ENCODE peak calls at places on chromosome 1, in six cellular contexts. V is cardiac muscle cell; C is pancreas; J is NCI-H774; I is Right ventricle myocardium inferior; Y is stimulated activated CD8-positive, alpha-beta memory T cell treated with anti-CD3 and anti-CD28 coated beads, Interleukin-15, amount 100 ng/mL, for 24 hours. O is an unnamed sample.

GRCh38 chr1:27116210-27116609 is 38.7 kb downstream of the SLC9A1 start:
- DNase-seq in V (no peak), C (no peak), J (no peak), I (no peak), Y (no peak), O (no peak)

GRCh38 chr1:201515895-201516294 is 9.0 kb upstream of the CSRP1 start:
- DNase-seq in V (no peak), C (no peak), J (no peak), I (no peak), Y (no peak), O (no peak)

GRCh38 chr1:50427818-50428779 is 4.9 kb upstream of the DMRTA2 start:
- DNase-seq in V (no peak), C (no peak), J (no peak), I (no peak), Y (no peak), O (no peak)

GRCh38 chr1:168271636-168272035 is 9.0 kb upstream of the TBX19 start:
- DNase-seq in V (no peak), C (no peak), J (no peak), I (no peak), Y (no peak), O (no peak)

GRCh38 chr1:61227857-61228557 is 145.6 kb downstream of the NFIA start:
- DNase-seq in V (no peak), C (no peak), J (no peak), I (no peak), Y (no peak), O (peak)

GRCh38 chr1:27356628-27357280 is 10.0 kb downstream of the MAP3K6 start:
- DNase-seq in V (no peak), C (peak), J (no peak), I (no peak), Y (no peak), O (no peak)

GRCh38 chr1:245279346-245279745 is 124.6 kb downstream of the KIF26B start:
- DNase-seq in V (no peak), C (no peak), J (no peak), I (no peak), Y (no peak), O (no peak)

GRCh38 chr1:25517476-25518394 is 25.7 kb upstream of the LDLRAP1 start:
- DNase-seq in V (no peak), C (no peak), J (no peak), I (no peak), Y (no peak), O (no peak)

GRCh38 chr1:201084171-201084766 is 28.0 kb downstream of the CACNA1S start:
- DNase-seq in V (no peak), C (no peak), J (no peak), I (no peak), Y (no peak), O (no peak)

GRCh38 chr1:63731117-63732043 is 42.4 kb upstream of the ROR1 start:
- DNase-seq in V (no peak), C (no peak), J (no peak), I (no peak), Y (no peak), O (no peak)

GRCh38 chr1:7508830-7509508 is 262.1 kb upstream of the VAMP3 start:
- DNase-seq in V (peak), C (no peak), J (no peak), I (no peak), Y (no peak), O (no peak)

O was measured in NCI-H2029 treated with DMSO at 0.1 percent for 48 hours.